ENCODE peak calls at places on chromosomes 6 and 20, in seven cellular contexts. U, X, Q, V, E, Y and M are unnamed samples.

GRCh38 chr6:142087950-142088857 is 44.5 kb upstream of the GJE1 start:
- DNase-seq in U (no peak), X (no peak), Q (no peak), V (no peak), E (no peak), Y (no peak), M (no peak)

GRCh38 chr20:57980526-57980925 is 247.9 kb downstream of the ANKRD60 start:
- DNase-seq in U (no peak), X (no peak), Q (no peak), V (no peak), E (no peak), Y (no peak), M (no peak)

GRCh38 chr6:11192167-11192566 is 40.3 kb downstream of the NEDD9 start:
- DNase-seq in U (no peak), X (no peak), Q (no peak), V (no peak), E (no peak), Y (no peak), M (no peak)

GRCh38 chr6:157392927-157393666 is 12.1 kb downstream of the ZDHHC14 start:
- DNase-seq in U (no peak), X (no peak), Q (no peak), V (no peak), E (no peak), Y (no peak), M (no peak)

GRCh38 chr6:137550527-137550926 is 56.3 kb upstream of the OLIG3 start:
- DNase-seq in U (no peak), X (no peak), Q (no peak), V (no peak), E (no peak), Y (no peak), M (no peak)

GRCh38 chr20:4607287-4607713 is 114.4 kb upstream of the PRND start:
- DNase-seq in U (peak), X (peak), Q (no peak), V (peak), E (peak), Y (peak), M (peak)

GRCh38 chr6:141956046-141956761 is 176.5 kb upstream of the GJE1 start:
- DNase-seq in U (no peak), X (no peak), Q (no peak), V (peak), E (no peak), Y (no peak), M (peak)

GRCh38 chr6:89787660-89788338 is 31.8 kb downstream of the MDN1 start:
- DNase-seq in U (no peak), X (no peak), Q (no peak), V (no peak), E (no peak), Y (no peak), M (no peak)

GRCh38 chr6:37511910-37512399 is 12.3 kb upstream of the CCDC167 start:
- DNase-seq in U (no peak), X (no peak), Q (no peak), V (no peak), E (no peak), Y (no peak), M (no peak)

GRCh38 chr6:121247386-121247785 is 86.9 kb downstream of the TBC1D32 start:
- DNase-seq in U (no peak), X (no peak), Q (no peak), V (peak), E (no peak), Y (no peak), M (no peak)

GRCh38 chr6:130632897-130633296 is 194.3 kb upstream of the SMLR1 start:
- DNase-seq in U (no peak), X (no peak), Q (no peak), V (no peak), E (no peak), Y (no peak), M (no peak)

GRCh38 chr20:1367479-1367878 is 25.4 kb downstream of the FKBP1A start:
- DNase-seq in U (no peak), X (no peak), Q (no peak), V (no peak), E (no peak), Y (no peak), M (no peak)

GRCh38 chr20:34084227-34084923 is 27.7 kb downstream of the EIF2S2 start:
- DNase-seq in U (no peak), X (no peak), Q (peak), V (no peak), E (no peak), Y (no peak), M (no peak)

GRCh38 chr6:1593286-1593957 is 16.3 kb upstream of the FOXC1 start:
- DNase-seq in U (no peak), X (no peak), Q (no peak), V (no peak), E (no peak), Y (peak), M (no peak)

GRCh38 chr6:19999319-20000191 is 162.4 kb downstream of the ID4 start:
- DNase-seq in U (peak), X (no peak), Q (no peak), V (peak), E (no peak), Y (no peak), M (peak)

GRCh38 chr6:41344865-41345264 is 9.5 kb downstream of the NCR2 start:
- DNase-seq in U (no peak), X (no peak), Q (no peak), V (no peak), E (no peak), Y (no peak), M (no peak)

GRCh38 chr6:169971171-169971861 is 219.9 kb downstream of the ERMARD start:
- DNase-seq in U (no peak), X (no peak), Q (peak), V (no peak), E (peak), Y (no peak), M (no peak)

GRCh38 chr20:62239278-62239879 is 1.1 kb downstream of the OSBPL2 start:
- DNase-seq in U (no peak), X (no peak), Q (no peak), V (no peak), E (no peak), Y (no peak), M (no peak)

GRCh38 chr6:6712258-6712978 is 123.9 kb downstream of the LY86 start:
- DNase-seq in U (peak), X (no peak), Q (no peak), V (peak), E (no peak), Y (no peak), M (peak)

GRCh38 chr6:3742426-3743344 is 8.8 kb downstream of the PXDC1 start:
- DNase-seq in U (peak), X (peak), Q (peak), V (peak), E (peak), Y (peak), M (peak)

GRCh38 chr6:68559716-68560115 is 75.4 kb upstream of the ADGRB3 start:
- DNase-seq in U (no peak), X (no peak), Q (no peak), V (no peak), E (no peak), Y (no peak), M (no peak)

GRCh38 chr20:13990465-13990864 is at the start of gene SEL1L2:
- DNase-seq in U (no peak), X (no peak), Q (no peak), V (no peak), E (no peak), Y (no peak), M (no peak)

GRCh38 chr20:34350095-34350494 is 13.0 kb upstream of the ITCH start:
- DNase-seq in U (no peak), X (no peak), Q (no peak), V (no peak), E (no peak), Y (no peak), M (no peak)

GRCh38 chr6:83838727-83839126 is 14.4 kb upstream of the RIPPLY2 start:
- DNase-seq in U (no peak), X (no peak), Q (no peak), V (peak), E (no peak), Y (no peak), M (no peak)

GRCh38 chr6:49506569-49507111 is 6.9 kb downstream of the GLYATL3 start:
- DNase-seq in U (no peak), X (no peak), Q (no peak), V (no peak), E (no peak), Y (no peak), M (no peak)

GRCh38 chr6:159701413-159701999 is 8.5 kb upstream of the SOD2 start:
- DNase-seq in U (no peak), X (no peak), Q (peak), V (peak), E (no peak), Y (no peak), M (no peak)

GRCh38 chr20:38892091-38892981 is 33.9 kb upstream of the FAM83D start:
- DNase-seq in U (no peak), X (no peak), Q (no peak), V (no peak), E (peak), Y (no peak), M (no peak)

GRCh38 chr20:38890497-38890818 is 35.8 kb upstream of the FAM83D start:
- DNase-seq in U (no peak), X (no peak), Q (no peak), V (no peak), E (no peak), Y (no peak), M (no peak)

GRCh38 chr20:38889792-38890496 is 36.3 kb upstream of the FAM83D start:
- DNase-seq in U (no peak), X (no peak), Q (no peak), V (no peak), E (no peak), Y (no peak), M (no peak)

GRCh38 chr20:38888059-38888831 is 38.0 kb upstream of the FAM83D start:
- DNase-seq in U (no peak), X (no peak), Q (no peak), V (no peak), E (no peak), Y (peak), M (no peak)

DNA sequence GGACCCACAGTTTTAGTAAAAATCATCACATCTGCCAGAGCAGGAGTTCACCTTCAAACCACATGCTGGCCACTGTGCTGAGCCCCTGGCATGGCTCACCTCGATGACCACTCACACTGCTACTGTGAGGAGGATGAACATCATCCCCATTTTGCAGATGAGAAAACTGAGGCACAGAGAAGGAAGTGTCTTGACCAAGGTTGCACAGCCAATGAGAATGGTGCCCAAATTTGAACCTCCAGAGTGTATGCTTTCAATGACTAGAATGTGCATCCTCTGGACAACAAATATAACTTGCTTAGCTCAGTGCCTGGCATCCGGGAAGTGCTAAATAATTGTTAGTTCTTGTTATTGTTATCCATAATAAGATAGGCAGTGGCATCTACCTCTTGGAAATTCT is 37.2 kb upstream of the FAM83D start:
- DNase-seq in U (no peak), X (no peak), Q (no peak), V (no peak), E (no peak), Y (no peak), M (no peak)
- TF ChIP-seq POLR2A in U (no peak), X (no peak), Q (no peak), V (no peak), E (no peak), Y (no peak), M (no peak)

DNA sequence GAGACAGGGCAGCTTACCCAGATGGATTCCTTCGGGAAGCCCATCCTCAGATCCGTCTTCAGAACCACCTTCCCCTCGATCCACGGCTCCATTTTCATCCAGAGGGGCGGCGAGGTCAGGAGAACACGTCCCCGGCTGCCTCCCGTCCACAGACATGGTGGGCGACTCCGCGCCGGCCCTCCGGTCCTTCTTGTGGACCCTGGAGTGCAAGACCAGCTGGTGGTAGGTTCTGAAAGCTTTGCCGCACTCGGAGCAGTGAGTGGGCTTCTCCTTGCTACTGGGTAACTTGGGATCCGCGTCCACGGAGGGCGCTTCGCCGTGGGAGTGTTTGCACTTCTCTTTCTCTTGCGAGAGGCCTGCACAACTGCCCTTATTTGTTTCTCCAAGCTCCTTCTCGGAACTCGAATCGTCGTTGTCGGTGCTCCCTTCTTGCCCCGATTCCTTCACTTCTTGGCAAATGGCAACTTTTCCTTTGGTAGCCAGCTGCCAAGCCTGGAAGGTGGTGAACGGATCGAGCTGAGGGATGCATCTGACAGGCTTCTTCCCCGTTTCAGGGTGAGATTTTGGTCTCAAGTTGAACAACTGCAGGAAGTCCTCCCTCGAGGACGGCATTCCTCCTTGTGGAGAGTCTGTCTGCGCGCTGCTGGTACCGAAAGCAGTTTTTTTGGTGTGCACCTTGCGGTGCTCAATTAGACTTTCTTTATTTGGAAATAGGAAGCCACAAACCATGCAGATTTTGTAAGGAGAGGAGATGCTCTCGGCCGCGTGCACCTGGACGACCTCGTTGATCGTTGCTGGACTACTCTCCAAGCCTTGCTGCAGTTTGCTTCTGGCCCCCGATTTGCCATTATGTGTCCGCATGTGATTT is 12.0 kb downstream of the ZNF217 start:
- DNase-seq in U (no peak), X (no peak), Q (no peak), V (no peak), E (peak), Y (no peak), M (no peak)
- TF ChIP-seq POLR2A in U (no peak), X (no peak), Q (no peak), V (no peak), E (no peak), Y (no peak), M (no peak)

DNA sequence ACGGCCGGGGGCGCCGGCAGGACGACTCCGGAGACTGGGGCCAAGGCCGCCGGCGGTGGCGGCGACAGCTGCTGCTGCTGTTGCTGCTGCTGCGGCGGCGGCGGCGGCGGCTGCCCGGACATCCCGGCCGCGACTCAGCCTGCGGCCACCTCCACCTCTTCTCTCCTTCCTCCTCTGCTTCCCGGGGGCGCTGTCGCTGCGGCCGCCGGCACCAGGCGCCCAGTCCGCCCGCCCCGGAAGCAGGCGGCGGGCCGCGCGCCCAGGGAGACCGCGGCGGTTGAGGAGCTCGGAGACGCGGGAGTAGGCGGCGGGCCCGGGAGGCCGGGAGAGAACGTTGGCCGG is 280 bp downstream of the RANBP9 start:
- DNase-seq in U (no peak), X (no peak), Q (no peak), V (no peak), E (peak), Y (no peak), M (no peak)
- TF ChIP-seq POLR2A in U (no peak), X (no peak), Q (no peak), V (no peak), E (peak), Y (no peak), M (no peak)

GRCh38 chr6:113858605-113859348 is 1.6 kb downstream of the MARCKS start:
- DNase-seq in U (peak), X (peak), Q (peak), V (peak), E (peak), Y (peak), M (peak)
- TF ChIP-seq POLR2A in U (peak), X (no peak), Q (peak), V (peak), E (peak), Y (peak), M (peak)

GRCh38 chr6:127518710-127519468 is at the start of gene MTCL3:
- DNase-seq in U (no peak), X (peak), Q (no peak), V (peak), E (no peak), Y (no peak), M (no peak)
- TF ChIP-seq POLR2A in U (no peak), X (no peak), Q (no peak), V (no peak), E (no peak), Y (no peak), M (no peak)

GRCh38 chr6:33426590-33427563 is 7.0 kb downstream of the SYNGAP1 start:
- DNase-seq in U (no peak), X (no peak), Q (no peak), V (no peak), E (no peak), Y (no peak), M (no peak)

GRCh38 chr6:33425668-33426577 is 6.1 kb downstream of the SYNGAP1 start:
- DNase-seq in U (peak), X (peak), Q (peak), V (peak), E (peak), Y (peak), M (peak)

GRCh38 chr6:33428891-33429744 is 9.3 kb downstream of the SYNGAP1 start:
- DNase-seq in U (no peak), X (no peak), Q (no peak), V (no peak), E (no peak), Y (no peak), M (no peak)

GRCh38 chr6:33428219-33428890 is 8.5 kb downstream of the SYNGAP1 start:
- DNase-seq in U (no peak), X (peak), Q (no peak), V (no peak), E (peak), Y (no peak), M (peak)

DNA sequence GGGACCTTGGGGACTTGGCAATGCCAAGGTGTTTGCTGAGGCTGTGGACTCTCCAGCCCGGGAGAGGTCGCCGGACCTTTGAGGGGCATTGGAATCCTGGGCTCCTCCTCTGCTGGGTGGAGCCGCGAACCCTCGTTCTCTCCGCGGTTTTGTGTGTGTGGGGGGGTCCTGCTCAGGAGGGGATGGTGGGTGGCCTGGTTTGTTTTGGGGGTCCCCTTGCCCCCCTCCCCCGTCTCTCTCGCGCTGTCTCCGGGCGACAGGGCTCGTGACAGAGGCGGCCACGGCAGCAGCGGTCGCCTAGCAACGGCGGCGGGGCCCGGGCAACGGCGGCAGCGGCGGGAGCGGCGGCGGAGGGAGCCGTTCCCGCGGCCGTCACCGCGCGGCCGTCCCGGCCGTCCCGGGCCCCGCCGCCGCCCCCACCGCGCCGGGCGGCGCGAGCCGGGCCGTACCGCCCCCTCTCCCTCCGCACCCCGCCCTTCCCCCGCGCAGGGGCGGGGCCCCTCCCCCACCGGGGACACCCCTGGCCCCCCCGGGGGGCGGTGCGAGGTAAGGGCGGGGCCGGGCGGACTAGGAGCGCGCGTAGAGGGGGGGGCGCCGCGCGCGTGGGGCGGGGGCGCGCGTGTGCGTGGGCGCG is 7.8 kb downstream of the SYNGAP1 start:
- DNase-seq in U (no peak), X (peak), Q (peak), V (no peak), E (peak), Y (no peak), M (peak)
- TF ChIP-seq POLR2A in U (no peak), X (no peak), Q (no peak), V (no peak), E (no peak), Y (no peak), M (peak)

GRCh38 chr20:63701051-63701328 is 4.5 kb downstream of the TNFRSF6B start:
- DNase-seq in U (no peak), X (no peak), Q (no peak), V (no peak), E (no peak), Y (no peak), M (no peak)

GRCh38 chr20:63698739-63699465 is 2.5 kb downstream of the TNFRSF6B start:
- DNase-seq in U (peak), X (no peak), Q (peak), V (peak), E (no peak), Y (no peak), M (peak)

GRCh38 chr20:63701329-63702035 is 5.0 kb downstream of the TNFRSF6B start:
- DNase-seq in U (no peak), X (no peak), Q (peak), V (no peak), E (no peak), Y (no peak), M (peak)

GRCh38 chr20:63699466-63700198 is 3.2 kb downstream of the TNFRSF6B start:
- DNase-seq in U (no peak), X (no peak), Q (peak), V (no peak), E (no peak), Y (no peak), M (peak)

DNA sequence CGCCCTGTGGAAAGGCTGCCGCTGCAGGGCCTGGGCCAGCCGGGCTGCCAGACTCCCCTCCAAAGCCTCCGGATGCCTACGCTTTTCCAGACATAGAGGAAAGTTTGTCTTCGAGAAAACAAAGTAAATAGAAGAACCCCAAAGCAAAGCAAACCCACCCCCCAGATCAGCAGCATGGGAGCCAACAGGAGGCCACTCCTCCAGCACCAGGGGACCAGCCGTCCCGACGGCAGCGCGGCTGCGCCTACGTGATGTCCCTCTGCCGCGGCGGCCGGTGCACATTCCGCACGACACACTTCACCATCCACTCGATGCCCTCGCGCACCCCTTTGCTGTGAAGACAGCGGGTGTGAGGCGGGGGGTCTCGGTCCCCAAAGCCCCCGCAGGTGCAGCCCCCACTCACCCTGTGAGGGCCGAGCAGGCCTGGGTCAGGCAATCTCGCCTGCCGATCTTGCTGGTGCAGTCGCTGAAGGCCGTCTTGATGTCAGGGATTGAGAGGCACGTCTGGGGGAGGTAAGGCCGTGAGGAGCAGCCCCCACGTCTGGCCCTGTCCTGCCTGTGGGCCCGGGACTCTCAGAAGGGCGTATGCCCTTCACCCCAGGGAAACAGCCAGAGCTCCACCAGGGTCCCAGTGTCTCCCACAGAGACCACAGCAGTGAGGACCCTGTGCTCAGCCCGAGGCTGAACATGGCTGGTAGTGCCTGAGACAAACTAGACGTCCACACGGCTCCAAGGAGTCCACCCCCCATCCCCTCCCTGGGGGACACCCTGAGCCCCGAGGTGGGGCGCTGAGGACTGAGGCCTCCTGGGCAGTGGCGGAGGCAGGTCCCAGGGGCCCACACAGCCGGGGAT is 4.0 kb downstream of the TNFRSF6B start:
- DNase-seq in U (no peak), X (no peak), Q (peak), V (no peak), E (no peak), Y (no peak), M (no peak)
- TF ChIP-seq POLR2A in U (no peak), X (no peak), Q (no peak), V (no peak), E (no peak), Y (no peak), M (no peak)